ENCODE peak calls at places on chromosomes 2 and 18, in nine cellular contexts. V, Y, E, U, Q, O, G, B and S are unnamed samples.

GRCh38 chr2:41698787-41699422 is 348.9 kb upstream of the PKDCC start:
- DNase-seq in V (peak), Y (peak), E (peak), U (peak), Q (peak), O (peak), G (peak), B (peak), S (no peak)

GRCh38 chr2:39411186-39411944 is 25.7 kb downstream of the MAP4K3 start:
- DNase-seq in V (no peak), Y (no peak), E (no peak), U (no peak), Q (no peak), O (no peak), G (no peak), B (peak), S (no peak)

GRCh38 chr2:97713296-97714083 is at the start of gene ZAP70:
- DNase-seq in V (peak), Y (no peak), E (no peak), U (no peak), Q (no peak), O (no peak), G (peak), B (no peak), S (peak)

GRCh38 chr2:68594041-68594440 is 49.3 kb upstream of the PROKR1 start:
- DNase-seq in V (no peak), Y (no peak), E (no peak), U (no peak), Q (no peak), O (peak), G (no peak), B (no peak), S (no peak)

GRCh38 chr18:79509536-79509930 is 113.8 kb downstream of the NFATC1 start:
- DNase-seq in V (no peak), Y (no peak), E (no peak), U (no peak), Q (no peak), O (no peak), G (no peak), B (no peak), S (no peak)

GRCh38 chr2:159093496-159093895 is 125.1 kb downstream of the TANC1 start:
- DNase-seq in V (no peak), Y (no peak), E (no peak), U (no peak), Q (no peak), O (no peak), G (no peak), B (no peak), S (no peak)

GRCh38 chr2:10862330-10862729 is 49.4 kb upstream of the KCNF1 start:
- DNase-seq in V (no peak), Y (no peak), E (no peak), U (no peak), Q (no peak), O (no peak), G (no peak), B (no peak), S (no peak)

GRCh38 chr2:168538133-168538532 is 82.1 kb downstream of the CERS6 start:
- DNase-seq in V (no peak), Y (no peak), E (no peak), U (no peak), Q (no peak), O (no peak), G (no peak), B (no peak), S (no peak)

GRCh38 chr2:22143840-22144239 is 1020.1 kb downstream of the TDRD15 start:
- DNase-seq in V (no peak), Y (no peak), E (peak), U (no peak), Q (no peak), O (no peak), G (no peak), B (no peak), S (no peak)

GRCh38 chr2:130185896-130186295 is 3.8 kb downstream of the MZT2B start:
- DNase-seq in V (no peak), Y (no peak), E (no peak), U (no peak), Q (no peak), O (no peak), G (no peak), B (no peak), S (no peak)

GRCh38 chr18:28357785-28358401 is 181.0 kb upstream of the CDH2 start:
- DNase-seq in V (no peak), Y (peak), E (peak), U (no peak), Q (no peak), O (peak), G (no peak), B (no peak), S (peak)

GRCh38 chr2:109299466-109299865 is 170.5 kb downstream of the SH3RF3 start:
- DNase-seq in V (no peak), Y (no peak), E (no peak), U (no peak), Q (no peak), O (no peak), G (no peak), B (no peak), S (no peak)

GRCh38 chr2:174161490-174161889 is 86.8 kb downstream of the OLA1 start:
- DNase-seq in V (no peak), Y (no peak), E (no peak), U (no peak), Q (no peak), O (no peak), G (no peak), B (no peak), S (no peak)

GRCh38 chr18:25516747-25517498 is 165.0 kb upstream of the ZNF521 start:
- DNase-seq in V (no peak), Y (peak), E (no peak), U (no peak), Q (no peak), O (no peak), G (no peak), B (no peak), S (no peak)

GRCh38 chr18:22314406-22314805 is 103.3 kb downstream of the CTAGE1 start:
- DNase-seq in V (no peak), Y (no peak), E (no peak), U (no peak), Q (peak), O (no peak), G (no peak), B (peak), S (no peak)

GRCh38 chr18:12652861-12653401 is 5.0 kb downstream of the SPIRE1 start:
- DNase-seq in V (no peak), Y (peak), E (no peak), U (no peak), Q (no peak), O (peak), G (peak), B (no peak), S (peak)

GRCh38 chr2:28668106-28668814 is 83.4 kb upstream of the PPP1CB start:
- DNase-seq in V (no peak), Y (no peak), E (no peak), U (no peak), Q (no peak), O (no peak), G (no peak), B (no peak), S (no peak)

GRCh38 chr2:218009191-218010114 is 6.7 kb upstream of the TNS1 start:
- DNase-seq in V (no peak), Y (peak), E (peak), U (no peak), Q (no peak), O (no peak), G (no peak), B (no peak), S (no peak)

GRCh38 chr2:124566518-124566970 is 541.5 kb downstream of the CNTNAP5 start:
- DNase-seq in V (no peak), Y (no peak), E (no peak), U (no peak), Q (no peak), O (no peak), G (no peak), B (no peak), S (no peak)

GRCh38 chr2:159077869-159078268 is 109.4 kb downstream of the TANC1 start:
- DNase-seq in V (no peak), Y (no peak), E (no peak), U (no peak), Q (no peak), O (no peak), G (no peak), B (no peak), S (no peak)

GRCh38 chr2:158181171-158181570 is 79.5 kb downstream of the UPP2 start:
- DNase-seq in V (no peak), Y (no peak), E (no peak), U (no peak), Q (no peak), O (no peak), G (no peak), B (no peak), S (no peak)

GRCh38 chr2:43266692-43267091 is 40.3 kb upstream of the ZFP36L2 start:
- DNase-seq in V (no peak), Y (no peak), E (no peak), U (no peak), Q (peak), O (peak), G (no peak), B (no peak), S (no peak)

GRCh38 chr2:37149626-37150322 is 7.0 kb downstream of the EIF2AK2 start:
- DNase-seq in V (no peak), Y (no peak), E (no peak), U (no peak), Q (no peak), O (no peak), G (peak), B (no peak), S (no peak)

GRCh38 chr2:141187063-141187429 is 943.8 kb downstream of the LRP1B start:
- DNase-seq in V (no peak), Y (no peak), E (no peak), U (no peak), Q (no peak), O (no peak), G (no peak), B (no peak), S (no peak)

GRCh38 chr2:69382547-69382946 is 4.5 kb downstream of the GFPT1 start:
- DNase-seq in V (no peak), Y (no peak), E (no peak), U (no peak), Q (no peak), O (no peak), G (no peak), B (no peak), S (no peak)

GRCh38 chr2:25481381-25482310 is 139.9 kb upstream of the DNMT3A start:
- DNase-seq in V (no peak), Y (no peak), E (no peak), U (no peak), Q (no peak), O (no peak), G (no peak), B (peak), S (no peak)

GRCh38 chr2:201257381-201257940 is 2.9 kb upstream of the CASP8 start:
- DNase-seq in V (peak), Y (no peak), E (no peak), U (no peak), Q (peak), O (peak), G (peak), B (peak), S (no peak)

GRCh38 chr2:2896011-2896410 is 481.6 kb downstream of the EIPR1 start:
- DNase-seq in V (no peak), Y (no peak), E (no peak), U (no peak), Q (no peak), O (no peak), G (no peak), B (no peak), S (no peak)

GRCh38 chr2:27814772-27815171 is 43.3 kb downstream of the MRPL33 start:
- DNase-seq in V (no peak), Y (no peak), E (no peak), U (no peak), Q (no peak), O (no peak), G (no peak), B (no peak), S (no peak)

GRCh38 chr2:182229288-182229687 is 197.5 kb downstream of the PDE1A start:
- DNase-seq in V (no peak), Y (no peak), E (no peak), U (no peak), Q (no peak), O (no peak), G (no peak), B (no peak), S (no peak)

DNA sequence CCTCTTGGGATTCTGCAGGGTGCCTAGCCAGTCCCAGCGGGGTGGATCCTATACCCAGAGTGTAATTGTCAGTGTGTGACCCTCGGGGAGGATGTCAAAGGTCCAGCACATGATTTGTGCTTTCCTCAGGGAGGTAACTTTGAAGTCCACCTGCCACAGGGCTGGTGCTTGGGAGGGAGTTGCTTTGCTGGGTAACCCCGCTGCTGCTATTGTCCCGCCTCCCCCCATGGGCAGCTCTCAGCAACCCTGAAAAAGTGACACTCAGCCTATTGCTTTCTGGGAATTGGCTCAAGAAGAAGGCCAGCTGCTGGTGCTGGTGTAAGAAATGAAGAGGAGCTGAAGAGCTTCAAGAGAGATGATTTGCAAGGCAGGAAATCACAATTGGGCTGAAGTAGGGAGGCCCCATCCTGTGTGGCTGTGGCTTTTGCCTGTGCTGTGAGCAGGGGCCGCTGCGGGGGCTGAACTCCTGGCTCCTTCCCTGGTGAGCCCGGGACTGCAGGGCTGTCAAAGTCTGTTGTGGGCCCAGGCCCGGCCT is 36.4 kb downstream of the EMILIN2 start:
- DNase-seq in V (peak), Y (no peak), E (no peak), U (no peak), Q (no peak), O (peak), G (peak), B (no peak), S (peak)
- H3K4me3 ChIP-seq in V (peak), Y (no peak), E (no peak), U (no peak), Q (no peak), O (no peak), G (peak), B (no peak), S (peak)

DNA sequence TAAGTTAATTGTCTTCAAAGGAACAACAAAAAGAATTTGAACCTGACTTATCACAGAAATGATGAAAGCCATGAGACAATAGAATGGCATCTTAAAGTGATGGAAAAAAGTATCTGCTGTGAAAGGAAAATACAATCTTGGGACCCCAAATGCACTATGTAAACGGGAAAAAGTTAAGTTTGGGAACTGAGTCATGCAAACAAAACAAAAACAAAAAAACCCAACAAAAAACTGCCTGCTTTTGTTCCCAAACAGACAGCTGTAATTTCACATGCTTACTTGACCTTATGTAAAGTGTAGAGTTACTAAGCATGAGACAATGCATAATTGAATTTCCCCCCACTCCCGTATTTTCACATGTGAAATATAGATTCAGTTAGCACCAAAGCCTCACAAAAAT is 122.1 kb upstream of the RBMS1 start:
- DNase-seq in V (no peak), Y (no peak), E (no peak), U (no peak), Q (no peak), O (no peak), G (no peak), B (peak), S (no peak)
- H3K4me3 ChIP-seq in V (no peak), Y (no peak), E (no peak), U (no peak), Q (no peak), O (no peak), G (no peak), B (no peak), S (no peak)

DNA sequence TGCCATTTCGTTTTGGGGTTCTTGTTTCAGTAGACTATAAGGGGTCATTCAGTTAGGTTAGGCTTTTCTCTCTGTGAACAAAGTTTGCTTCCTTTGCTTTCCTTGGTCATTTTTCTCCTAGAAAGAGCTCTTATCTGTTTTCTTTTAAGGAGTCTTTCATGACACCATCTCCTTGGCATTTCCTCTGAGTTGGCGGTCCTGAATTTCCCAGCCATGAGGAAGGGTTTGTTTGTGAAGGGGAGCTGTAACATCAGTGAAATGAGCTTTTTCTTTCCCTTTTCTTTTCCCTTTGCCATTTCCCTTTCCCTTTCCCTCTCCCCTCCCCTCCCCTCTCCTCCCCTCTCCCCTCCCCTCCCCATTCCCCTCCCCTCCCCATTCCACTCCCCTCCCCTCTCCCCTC is 61.7 kb downstream of the MAP4K4 start:
- DNase-seq in V (no peak), Y (no peak), E (no peak), U (no peak), Q (no peak), O (no peak), G (no peak), B (peak), S (no peak)
- H3K4me3 ChIP-seq in V (no peak), Y (no peak), E (no peak), U (no peak), Q (no peak), O (no peak), G (no peak), B (no peak), S (no peak)

DNA sequence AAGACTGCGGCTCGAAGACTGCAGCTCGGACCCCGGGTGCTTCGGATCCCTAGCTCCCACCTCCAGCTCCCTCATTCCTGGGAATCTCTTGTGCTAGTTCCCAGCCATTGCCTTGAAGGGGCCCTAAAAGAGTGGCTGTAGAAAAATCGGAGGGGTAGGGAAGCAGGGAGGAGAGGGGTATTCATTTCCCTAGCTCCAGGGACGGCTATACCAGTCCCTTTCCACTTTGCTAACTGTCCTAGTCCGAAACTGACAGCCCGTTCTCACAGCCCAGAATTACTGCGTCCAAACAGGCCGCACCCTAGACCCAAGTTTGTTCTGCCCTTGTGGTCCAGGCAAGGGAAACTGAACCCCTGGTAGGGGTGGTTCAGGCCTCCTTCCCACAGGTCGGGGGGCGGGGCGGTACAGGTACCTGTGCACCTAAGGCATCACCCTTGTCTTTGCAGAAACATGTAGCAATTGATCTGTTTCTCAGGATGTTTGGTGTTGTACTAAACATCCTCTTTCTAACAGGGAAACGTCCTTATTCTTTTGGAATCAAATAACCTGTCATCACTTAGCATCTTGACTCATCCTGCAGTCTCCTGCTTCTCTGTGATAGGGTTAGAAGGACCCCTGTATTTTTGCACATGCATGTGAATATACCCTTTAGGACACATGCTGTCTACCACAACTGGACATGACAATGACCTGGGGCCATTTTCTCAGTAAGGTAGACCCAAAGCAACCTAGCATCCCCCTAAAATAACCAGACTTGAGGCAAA is 4.0 kb downstream of the EMX1 start:
- DNase-seq in V (no peak), Y (no peak), E (peak), U (no peak), Q (no peak), O (no peak), G (no peak), B (no peak), S (no peak)
- H3K4me3 ChIP-seq in V (no peak), Y (peak), E (peak), U (no peak), Q (no peak), O (no peak), G (no peak), B (no peak), S (no peak)

GRCh38 chr2:20665261-20666113 is 1.5 kb upstream of the GDF7 start:
- DNase-seq in V (no peak), Y (peak), E (peak), U (no peak), Q (peak), O (no peak), G (no peak), B (no peak), S (no peak)
- H3K4me3 ChIP-seq in V (no peak), Y (peak), E (peak), U (no peak), Q (peak), O (no peak), G (no peak), B (no peak), S (no peak)